ENCODE peak calls at places on chromosome 2, in nine cellular contexts. One of them, this sample, is unnamed.

GRCh38 chr2:237592425-237592980 is 2.0 kb upstream of the RAB17 start:
- DNase-seq in neural crest cell: no peak
- DNase-seq in BJ: no peak
- DNase-seq in WERI-Rb-1: no peak
- DNase-seq in psoas muscle: no peak
- DNase-seq in adrenal gland: no peak
- DNase-seq in fibroblast of villous mesenchyme: no peak
- DNase-seq in Calu3: no peak
- DNase-seq in GM06990: no peak
- DNase-seq in this sample: no peak

GRCh38 chr2:8569332-8569930 is 112.4 kb upstream of the ID2 start:
- DNase-seq in adrenal gland: no peak
- DNase-seq in WERI-Rb-1: no peak
- DNase-seq in psoas muscle: no peak
- DNase-seq in GM06990: no peak
- DNase-seq in fibroblast of villous mesenchyme: no peak
- DNase-seq in neural crest cell: no peak
- DNase-seq in Calu3: no peak
- DNase-seq in BJ: no peak
- DNase-seq in this sample: no peak

GRCh38 chr2:240437861-240438809 is 2.7 kb downstream of the GPC1 start:
- DNase-seq in WERI-Rb-1: peak; percentile 64
- DNase-seq in GM06990: peak; percentile 56
- DNase-seq in BJ: no peak
- DNase-seq in adrenal gland: peak; percentile 80
- DNase-seq in Calu3: peak; percentile 86
- DNase-seq in psoas muscle: peak; percentile 88
- DNase-seq in fibroblast of villous mesenchyme: peak; percentile 63
- DNase-seq in neural crest cell: peak; percentile 74
- DNase-seq in this sample: peak; percentile 66

GRCh38 chr2:23941644-23942043 is 1.4 kb downstream of the UBXN2A start:
- DNase-seq in adrenal gland: no peak
- DNase-seq in fibroblast of villous mesenchyme: no peak
- DNase-seq in neural crest cell: no peak
- DNase-seq in WERI-Rb-1: no peak
- DNase-seq in psoas muscle: no peak
- DNase-seq in Calu3: no peak
- DNase-seq in BJ: no peak
- DNase-seq in GM06990: no peak
- DNase-seq in this sample: no peak

GRCh38 chr2:176178271-176178806 is 10.1 kb upstream of the HOXD1 start:
- DNase-seq in fibroblast of villous mesenchyme: peak; percentile 31
- DNase-seq in BJ: no peak
- DNase-seq in Calu3: peak; percentile 43
- DNase-seq in GM06990: no peak
- DNase-seq in WERI-Rb-1: peak; percentile 78
- DNase-seq in psoas muscle: no peak
- DNase-seq in neural crest cell: no peak
- DNase-seq in adrenal gland: peak; percentile 30
- DNase-seq in this sample: no peak

GRCh38 chr2:226652983-226653765 is 146.4 kb downstream of the IRS1 start:
- DNase-seq in neural crest cell: no peak
- DNase-seq in fibroblast of villous mesenchyme: peak; percentile 83
- DNase-seq in psoas muscle: no peak
- DNase-seq in GM06990: no peak
- DNase-seq in WERI-Rb-1: no peak
- DNase-seq in BJ: no peak
- DNase-seq in Calu3: no peak
- DNase-seq in adrenal gland: no peak
- DNase-seq in this sample: no peak

GRCh38 chr2:131425191-131426021 is 50.5 kb upstream of the TUBA3D start:
- DNase-seq in neural crest cell: peak; percentile 10
- DNase-seq in WERI-Rb-1: no peak
- DNase-seq in psoas muscle: no peak
- DNase-seq in fibroblast of villous mesenchyme: no peak
- DNase-seq in adrenal gland: no peak
- DNase-seq in Calu3: no peak
- DNase-seq in BJ: no peak
- DNase-seq in GM06990: no peak
- DNase-seq in this sample: no peak

GRCh38 chr2:25672500-25673169 is 742 bp downstream of the DTNB start:
- DNase-seq in BJ: no peak
- DNase-seq in GM06990: peak; percentile 71
- DNase-seq in adrenal gland: peak; percentile 66
- DNase-seq in neural crest cell: peak; percentile 45
- DNase-seq in psoas muscle: peak; percentile 76
- DNase-seq in WERI-Rb-1: peak; percentile 71
- DNase-seq in Calu3: peak; percentile 71
- DNase-seq in fibroblast of villous mesenchyme: no peak
- DNase-seq in this sample: peak; percentile 60

GRCh38 chr2:113141451-113141850 is 14.1 kb downstream of the IL1RN start:
- DNase-seq in Calu3: no peak
- DNase-seq in fibroblast of villous mesenchyme: no peak
- DNase-seq in WERI-Rb-1: no peak
- DNase-seq in neural crest cell: no peak
- DNase-seq in psoas muscle: no peak
- DNase-seq in GM06990: no peak
- DNase-seq in BJ: no peak
- DNase-seq in adrenal gland: no peak
- DNase-seq in this sample: no peak

GRCh38 chr2:231187736-231188505 is 10.5 kb upstream of the ARMC9 start:
- DNase-seq in BJ: no peak
- DNase-seq in neural crest cell: no peak
- DNase-seq in WERI-Rb-1: no peak
- DNase-seq in fibroblast of villous mesenchyme: peak; percentile 95
- DNase-seq in adrenal gland: peak; percentile 94
- DNase-seq in psoas muscle: no peak
- DNase-seq in GM06990: no peak
- DNase-seq in Calu3: no peak
- DNase-seq in this sample: no peak

GRCh38 chr2:111184725-111185495 is 64.2 kb downstream of the BCL2L11 start:
- DNase-seq in GM06990: no peak
- DNase-seq in neural crest cell: no peak
- DNase-seq in BJ: no peak
- DNase-seq in adrenal gland: no peak
- DNase-seq in Calu3: no peak
- DNase-seq in WERI-Rb-1: no peak
- DNase-seq in fibroblast of villous mesenchyme: no peak
- DNase-seq in psoas muscle: no peak
- DNase-seq in this sample: no peak

GRCh38 chr2:71512386-71512785 is 59.0 kb downstream of the DYSF start:
- DNase-seq in WERI-Rb-1: no peak
- DNase-seq in GM06990: no peak
- DNase-seq in psoas muscle: no peak
- DNase-seq in BJ: no peak
- DNase-seq in neural crest cell: no peak
- DNase-seq in adrenal gland: no peak
- DNase-seq in fibroblast of villous mesenchyme: no peak
- DNase-seq in Calu3: no peak
- DNase-seq in this sample: no peak

DNA sequence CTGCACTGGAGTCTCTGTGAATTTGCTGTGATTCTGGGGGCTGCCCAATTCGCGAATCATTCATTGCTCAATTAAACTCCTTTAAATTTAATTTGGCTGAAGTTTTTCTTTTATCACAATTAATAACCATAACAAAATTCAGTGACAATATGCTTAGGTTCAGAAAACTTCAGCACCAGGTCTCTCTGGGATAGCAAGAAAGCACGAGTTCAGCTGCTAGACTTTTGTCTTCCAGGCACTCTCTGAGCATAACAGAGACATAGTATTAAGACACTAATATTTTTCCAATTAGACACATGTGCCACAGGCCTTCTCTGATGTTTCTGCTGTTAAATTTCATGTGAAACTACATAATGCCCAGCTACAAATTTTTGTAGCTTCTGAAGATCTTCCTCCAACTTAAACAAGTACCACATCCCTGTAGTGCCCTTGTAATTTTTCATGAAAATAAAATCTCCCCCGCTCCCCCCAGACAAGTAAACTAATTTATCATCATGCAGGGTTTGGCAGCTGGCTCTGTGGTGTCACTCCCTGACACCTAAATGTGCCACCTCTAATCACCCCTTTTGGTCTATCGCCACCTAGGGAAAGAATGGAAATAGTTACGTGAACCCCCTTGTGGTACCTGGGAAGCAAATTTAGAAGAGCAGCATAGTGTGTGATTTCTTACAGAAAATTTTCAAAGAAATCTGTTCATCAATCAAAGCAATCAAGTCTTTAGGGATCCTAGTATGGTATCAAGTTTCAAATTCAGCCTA is 94.1 kb downstream of the CSRNP3 start:
- DNase-seq in WERI-Rb-1: peak; percentile 19
- DNase-seq in neural crest cell: no peak
- DNase-seq in BJ: no peak
- DNase-seq in psoas muscle: no peak
- DNase-seq in adrenal gland: no peak
- DNase-seq in Calu3: peak; percentile 13
- DNase-seq in fibroblast of villous mesenchyme: no peak
- DNase-seq in GM06990: no peak
- DNase-seq in this sample: no peak
- TF ChIP-seq CTCF in WERI-Rb-1: peak; percentile 46
- TF ChIP-seq CTCF in neural crest cell: peak; percentile 33
- TF ChIP-seq CTCF in BJ: no peak
- TF ChIP-seq CTCF in psoas muscle: no peak
- TF ChIP-seq CTCF in adrenal gland: no peak
- TF ChIP-seq CTCF in Calu3: peak; percentile 34
- TF ChIP-seq CTCF in fibroblast of villous mesenchyme: no peak
- TF ChIP-seq CTCF in GM06990: peak; percentile 46
- TF ChIP-seq CTCF in this sample: no peak

DNA sequence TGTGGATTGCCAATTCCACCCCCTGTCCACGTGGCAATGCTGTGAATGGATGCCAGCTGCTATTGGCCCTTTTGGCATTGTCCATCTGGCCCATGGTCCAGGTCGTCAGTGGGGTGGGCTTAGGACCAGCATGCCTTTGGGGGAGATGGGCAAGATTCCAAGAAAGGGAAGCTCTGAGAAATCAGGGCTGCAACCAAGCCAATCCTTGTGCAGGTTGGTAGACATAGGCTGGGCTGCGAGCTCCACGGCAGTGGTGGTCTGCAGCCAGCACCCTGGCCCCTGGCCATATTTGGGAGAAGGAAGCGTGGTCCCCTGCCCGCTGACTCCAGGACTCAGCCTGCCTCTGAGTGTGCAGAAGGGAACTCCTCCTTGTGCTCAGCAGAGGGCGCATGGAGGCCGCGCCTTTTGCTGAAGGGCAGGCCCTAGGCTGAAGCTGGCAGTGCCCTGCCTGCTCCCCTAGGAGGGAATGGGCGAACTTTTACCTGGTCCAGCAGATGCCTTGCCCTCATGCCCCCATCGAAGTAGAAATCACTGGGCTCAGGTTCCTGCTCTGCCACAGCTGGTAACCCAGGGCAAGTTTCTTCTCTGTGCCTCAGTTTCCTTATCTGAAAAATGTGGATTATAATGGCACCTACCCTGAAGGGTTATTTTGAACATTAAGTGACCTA is 5.4 kb downstream of the SPR start:
- DNase-seq in Calu3: peak; percentile 80
- DNase-seq in adrenal gland: peak; percentile 80
- DNase-seq in neural crest cell: peak; percentile 56
- DNase-seq in WERI-Rb-1: peak; percentile 77
- DNase-seq in fibroblast of villous mesenchyme: peak; percentile 64
- DNase-seq in psoas muscle: peak; percentile 74
- DNase-seq in GM06990: no peak
- DNase-seq in BJ: no peak
- DNase-seq in this sample: peak; percentile 42
- TF ChIP-seq CTCF in Calu3: peak; percentile 60
- TF ChIP-seq CTCF in adrenal gland: peak; percentile 78
- TF ChIP-seq CTCF in neural crest cell: peak; percentile 70
- TF ChIP-seq CTCF in WERI-Rb-1: peak; percentile 97
- TF ChIP-seq CTCF in fibroblast of villous mesenchyme: peak; percentile 83
- TF ChIP-seq CTCF in psoas muscle: peak; percentile 69
- TF ChIP-seq CTCF in GM06990: peak; percentile 90
- TF ChIP-seq CTCF in BJ: peak; percentile 92
- TF ChIP-seq CTCF in this sample: peak; percentile 63

GRCh38 chr2:85840091-85840490 is 48.7 kb downstream of the ST3GAL5 start:
- DNase-seq in Calu3: no peak
- DNase-seq in adrenal gland: no peak
- DNase-seq in psoas muscle: no peak
- DNase-seq in WERI-Rb-1: no peak
- DNase-seq in fibroblast of villous mesenchyme: no peak
- DNase-seq in neural crest cell: no peak
- DNase-seq in BJ: no peak
- DNase-seq in GM06990: peak; percentile 39
- DNase-seq in this sample: no peak
- TF ChIP-seq CTCF in Calu3: no peak
- TF ChIP-seq CTCF in adrenal gland: no peak
- TF ChIP-seq CTCF in psoas muscle: no peak
- TF ChIP-seq CTCF in WERI-Rb-1: no peak
- TF ChIP-seq CTCF in fibroblast of villous mesenchyme: no peak
- TF ChIP-seq CTCF in neural crest cell: no peak
- TF ChIP-seq CTCF in BJ: no peak
- TF ChIP-seq CTCF in GM06990: no peak
- TF ChIP-seq CTCF in this sample: no peak

DNA sequence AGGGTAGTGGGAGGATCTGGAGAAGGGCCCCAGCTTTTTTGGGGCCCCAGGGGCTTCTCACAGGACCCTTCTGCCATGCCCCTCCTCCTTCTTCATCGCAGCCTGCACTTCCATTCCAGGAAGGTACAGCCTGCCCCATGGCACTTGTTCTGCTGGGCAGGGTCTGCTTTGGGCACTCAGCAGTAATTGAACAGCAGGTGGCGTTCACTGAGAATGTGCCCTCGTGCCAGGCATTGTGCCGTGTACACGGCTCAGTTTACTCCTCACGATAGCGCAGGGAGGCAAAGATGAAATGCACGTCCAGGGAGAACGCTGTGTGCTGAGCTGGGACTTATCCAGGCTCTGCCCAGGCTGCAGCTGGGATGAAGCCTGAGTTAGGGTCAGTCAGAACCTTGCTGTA is 54.8 kb upstream of the ASB18 start:
- DNase-seq in Calu3: no peak
- DNase-seq in neural crest cell: no peak
- DNase-seq in GM06990: no peak
- DNase-seq in fibroblast of villous mesenchyme: no peak
- DNase-seq in BJ: no peak
- DNase-seq in adrenal gland: no peak
- DNase-seq in psoas muscle: no peak
- DNase-seq in WERI-Rb-1: no peak
- DNase-seq in this sample: no peak
- TF ChIP-seq CTCF in Calu3: no peak
- TF ChIP-seq CTCF in neural crest cell: no peak
- TF ChIP-seq CTCF in GM06990: peak; percentile 34
- TF ChIP-seq CTCF in fibroblast of villous mesenchyme: no peak
- TF ChIP-seq CTCF in BJ: no peak
- TF ChIP-seq CTCF in adrenal gland: no peak
- TF ChIP-seq CTCF in psoas muscle: no peak
- TF ChIP-seq CTCF in WERI-Rb-1: peak; percentile 16
- TF ChIP-seq CTCF in this sample: no peak

This sample was measured in natural killer cell.